ENCODE peak calls at places on chromosomes 16 and 17, in nine cellular contexts. O, B, F, Z, V, T, I, J and W are unnamed samples. For H3K27me3, the result is how much of the 10 kb centered on the place peaks cover.

GRCh38 chr17:2700491-2701141 is 10.9 kb downstream of the CLUH start:
- DNase-seq in B (no peak), Z (no peak), V (peak), I (no peak), O (no peak), J (peak), F (peak), T (no peak), W (no peak)

GRCh38 chr17:17087424-17088103 is 45.3 kb downstream of the MPRIP start:
- DNase-seq in T (no peak), Z (no peak), V (no peak), J (no peak), F (no peak), I (peak), O (no peak), B (no peak), W (no peak)

GRCh38 chr17:20184977-20185619 is 175.9 kb downstream of the SPECC1 start:
- DNase-seq in T (no peak), B (no peak), O (no peak), J (no peak), I (no peak), V (no peak), Z (no peak), F (peak), W (no peak)

GRCh38 chr17:73386561-73386960 is 74.8 kb upstream of the CDC42EP4 start:
- DNase-seq in B (no peak), Z (no peak), F (no peak), O (no peak), V (no peak), T (no peak), J (no peak), I (no peak), W (no peak)

GRCh38 chr16:87288753-87289362 is 28.3 kb downstream of the C16orf95 start:
- DNase-seq in Z (no peak), V (no peak), J (no peak), I (no peak), B (no peak), F (no peak), T (peak), O (peak), W (no peak)

GRCh38 chr17:64171041-64171440 is 41.1 kb upstream of the ERN1 start:
- DNase-seq in J (no peak), I (no peak), V (no peak), O (no peak), F (no peak), T (peak), Z (peak), B (no peak), W (no peak)

GRCh38 chr16:2468725-2469398 is 2.2 kb upstream of the NTN3 start:
- DNase-seq in I (peak), T (no peak), F (peak), O (no peak), J (no peak), V (no peak), B (no peak), Z (no peak), W (no peak)

GRCh38 chr17:71516149-71516548 is 604.7 kb upstream of the SOX9 start:
- DNase-seq in O (no peak), J (no peak), B (no peak), F (no peak), T (no peak), I (no peak), Z (no peak), V (no peak), W (no peak)

GRCh38 chr17:31778538-31778937 is 80.5 kb downstream of the COPRS start:
- DNase-seq in T (no peak), J (no peak), Z (no peak), O (no peak), I (no peak), B (no peak), V (no peak), F (no peak), W (no peak)

GRCh38 chr16:71732587-71732986 is 8.1 kb upstream of the PHLPP2 start:
- DNase-seq in F (no peak), T (no peak), O (no peak), V (no peak), J (no peak), I (no peak), Z (no peak), B (no peak), W (no peak)

GRCh38 chr16:26762596-26762995 is 304.1 kb upstream of the C16orf82 start:
- DNase-seq in T (no peak), I (no peak), J (no peak), B (no peak), F (peak), Z (no peak), O (no peak), V (no peak), W (no peak)

GRCh38 chr16:1460602-1461138 is 14.2 kb downstream of the CLCN7 start:
- DNase-seq in O (no peak), T (no peak), F (no peak), J (no peak), Z (no peak), B (no peak), I (no peak), V (no peak), W (no peak)

GRCh38 chr17:8375738-8376259 is 705 bp downstream of the KRABD2 start:
- DNase-seq in B (no peak), Z (no peak), I (peak), T (peak), O (no peak), V (no peak), J (no peak), F (peak), W (no peak)

GRCh38 chr16:27920391-27920891 is 143.1 kb downstream of the GSG1L start:
- DNase-seq in T (peak), Z (peak), I (no peak), J (no peak), B (peak), V (no peak), O (no peak), F (peak), W (peak)

GRCh38 chr17:6147054-6147453 is 76.9 kb downstream of the WSCD1 start:
- DNase-seq in B (no peak), O (no peak), V (no peak), Z (no peak), F (peak), T (no peak), J (no peak), I (no peak), W (no peak)

GRCh38 chr16:3609895-3610697 is 1.3 kb downstream of the SLX4 start:
- DNase-seq in B (no peak), Z (peak), O (no peak), J (peak), F (no peak), V (no peak), T (peak), I (no peak), W (no peak)

GRCh38 chr16:4936991-4937781 is at the start of gene PPL:
- DNase-seq in B (peak), F (peak), V (peak), J (no peak), Z (no peak), T (no peak), I (peak), O (no peak), W (peak)

DNA sequence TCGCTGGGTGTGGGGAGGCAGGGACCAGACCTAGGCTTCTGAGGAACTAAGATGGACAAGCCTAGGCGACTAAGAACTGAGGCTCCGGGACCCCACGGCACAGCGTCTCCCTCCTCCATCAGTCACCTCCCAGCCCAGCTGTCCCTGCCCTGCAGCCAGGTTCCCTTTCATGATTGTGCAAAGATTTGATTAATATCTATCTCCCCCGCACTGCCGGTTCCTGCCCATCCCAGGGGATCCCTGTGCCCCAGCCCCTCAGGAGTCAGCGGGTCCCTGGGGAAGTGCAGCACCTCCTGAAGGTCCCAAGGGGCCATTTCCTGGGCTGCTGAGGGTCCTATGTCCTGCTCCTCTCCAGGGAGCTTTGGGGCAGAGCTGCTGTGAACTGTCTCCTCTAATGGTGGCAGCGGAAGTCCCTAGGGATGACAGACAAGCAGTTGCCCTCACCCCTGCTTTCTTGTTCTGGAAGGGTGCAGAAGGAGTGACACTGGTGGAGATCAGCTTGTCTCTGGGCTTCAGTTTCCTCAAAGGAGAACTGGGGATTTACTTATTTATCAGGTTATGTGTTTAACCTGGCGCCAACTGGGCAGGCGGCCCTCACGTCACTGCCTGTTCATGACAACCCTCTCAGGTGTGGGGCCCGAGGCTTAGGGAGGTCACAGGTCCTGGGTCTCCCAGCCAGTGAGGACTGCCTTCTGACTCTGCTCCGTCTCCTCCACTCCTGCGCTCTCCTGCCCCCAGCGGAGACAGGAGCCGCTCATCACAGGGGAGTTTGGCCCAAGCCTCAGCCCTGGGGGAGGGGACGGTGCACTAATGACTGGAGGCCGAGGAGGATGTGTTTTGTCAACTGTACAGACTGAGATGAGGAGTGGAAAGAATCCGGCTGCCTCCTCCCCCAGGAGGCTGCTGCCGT is 1.9 kb upstream of the C16orf74 start:
- DNase-seq in Z (peak), F (peak), I (peak), J (no peak), O (no peak), V (peak), T (no peak), B (no peak), W (no peak)
- H3K27me3 ChIP-seq in Z (under half), F (under half), I (under half), J (under half), O (under half), V (under half), T (under half), B (under half), W (under half)

GRCh38 chr16:56669840-56670639 is 426 bp downstream of the MT1H start:
- DNase-seq in I (no peak), V (no peak), T (no peak), Z (no peak), B (no peak), J (no peak), F (peak), O (no peak), W (no peak)

GRCh38 chr16:56670640-56670934 is 973 bp downstream of the MT1H start:
- DNase-seq in Z (no peak), B (no peak), V (no peak), T (no peak), J (no peak), I (no peak), F (no peak), O (no peak), W (no peak)

GRCh38 chr16:56664506-56664905 is 3.4 kb downstream of the MT1G start:
- DNase-seq in T (no peak), I (no peak), J (no peak), V (no peak), O (no peak), F (no peak), B (no peak), Z (no peak), W (no peak)

GRCh38 chr16:56669005-56669839 is at the start of gene MT1H:
- DNase-seq in F (peak), V (no peak), B (no peak), I (peak), T (no peak), O (no peak), Z (no peak), J (no peak), W (no peak)

GRCh38 chr16:56667581-56668571 is at the start of gene MT1G:
- DNase-seq in O (no peak), V (peak), B (no peak), F (peak), I (peak), Z (peak), J (peak), T (peak), W (no peak)
- H3K27me3 ChIP-seq in O (half or more), V (half or more), B (half or more), F (half or more), I (under half), Z (half or more), J (under half), T (under half), W (under half)

GRCh38 chr17:81081619-81082176 is 46.7 kb downstream of the BAIAP2 start:
- DNase-seq in T (no peak), Z (no peak), V (no peak), B (no peak), O (no peak), J (no peak), F (no peak), I (no peak), W (no peak)

GRCh38 chr17:81081217-81081616 is 46.3 kb downstream of the BAIAP2 start:
- DNase-seq in B (no peak), O (no peak), F (no peak), V (no peak), T (no peak), I (no peak), Z (no peak), J (no peak), W (no peak)

GRCh38 chr17:81082177-81083073 is 47.5 kb downstream of the BAIAP2 start:
- DNase-seq in T (no peak), Z (no peak), B (no peak), V (peak), O (no peak), I (peak), J (no peak), F (no peak), W (no peak)

GRCh38 chr17:81083125-81083765 is 48.3 kb downstream of the BAIAP2 start:
- DNase-seq in B (no peak), J (no peak), T (no peak), O (no peak), I (peak), Z (no peak), V (no peak), F (no peak), W (no peak)

DNA sequence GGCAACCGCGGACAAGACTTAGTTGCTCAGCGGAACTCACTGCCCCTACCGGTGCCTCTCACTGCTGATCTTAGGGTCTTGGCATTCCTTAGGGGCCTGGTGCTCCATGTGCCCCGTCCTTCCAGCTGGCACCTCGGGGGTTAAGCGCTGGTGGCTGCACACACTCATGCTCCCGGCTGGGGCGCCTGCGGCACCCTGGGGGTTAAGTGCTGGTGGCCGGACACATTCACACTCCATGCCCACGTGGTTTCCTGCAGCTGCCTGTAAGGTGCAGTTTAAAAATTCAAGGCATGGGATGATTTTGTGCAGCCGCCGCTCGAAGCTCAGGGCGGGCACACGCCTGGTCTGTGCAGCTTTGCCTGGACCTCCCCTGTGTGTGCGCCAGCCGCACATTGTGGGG is 45.1 kb downstream of the BAIAP2 start:
- DNase-seq in V (no peak), F (no peak), Z (no peak), B (no peak), I (no peak), O (no peak), T (no peak), J (no peak), W (no peak)
- H3K27me3 ChIP-seq in V (under half), F (under half), Z (under half), B (under half), I (under half), O (under half), T (under half), J (under half), W (under half)

GRCh38 chr17:42894283-42895184 is 6.1 kb upstream of the G6PC1 start:
- DNase-seq in B (no peak), V (no peak), T (no peak), O (no peak), I (peak), Z (no peak), J (no peak), F (peak), W (no peak)
- H3K27me3 ChIP-seq in B (under half), V (under half), T (under half), O (under half), I (under half), Z (under half), J (under half), F (under half), W (under half)

GRCh38 chr16:317583-317982 is 34.6 kb downstream of the PDIA2 start:
- DNase-seq in B (no peak), F (no peak), Z (no peak), V (no peak), O (no peak), T (no peak), J (no peak), I (no peak), W (no peak)
- H3K27me3 ChIP-seq in B (under half), F (under half), Z (under half), V (under half), O (under half), T (under half), J (under half), I (under half), W (under half)

GRCh38 chr17:37050905-37051304 is 102.2 kb downstream of the AATF start:
- DNase-seq in O (no peak), B (no peak), I (no peak), V (no peak), Z (no peak), F (peak), T (no peak), J (no peak), W (no peak)
- H3K27me3 ChIP-seq in O (under half), B (under half), I (under half), V (under half), Z (under half), F (under half), T (under half), J (under half), W (under half)

DNA sequence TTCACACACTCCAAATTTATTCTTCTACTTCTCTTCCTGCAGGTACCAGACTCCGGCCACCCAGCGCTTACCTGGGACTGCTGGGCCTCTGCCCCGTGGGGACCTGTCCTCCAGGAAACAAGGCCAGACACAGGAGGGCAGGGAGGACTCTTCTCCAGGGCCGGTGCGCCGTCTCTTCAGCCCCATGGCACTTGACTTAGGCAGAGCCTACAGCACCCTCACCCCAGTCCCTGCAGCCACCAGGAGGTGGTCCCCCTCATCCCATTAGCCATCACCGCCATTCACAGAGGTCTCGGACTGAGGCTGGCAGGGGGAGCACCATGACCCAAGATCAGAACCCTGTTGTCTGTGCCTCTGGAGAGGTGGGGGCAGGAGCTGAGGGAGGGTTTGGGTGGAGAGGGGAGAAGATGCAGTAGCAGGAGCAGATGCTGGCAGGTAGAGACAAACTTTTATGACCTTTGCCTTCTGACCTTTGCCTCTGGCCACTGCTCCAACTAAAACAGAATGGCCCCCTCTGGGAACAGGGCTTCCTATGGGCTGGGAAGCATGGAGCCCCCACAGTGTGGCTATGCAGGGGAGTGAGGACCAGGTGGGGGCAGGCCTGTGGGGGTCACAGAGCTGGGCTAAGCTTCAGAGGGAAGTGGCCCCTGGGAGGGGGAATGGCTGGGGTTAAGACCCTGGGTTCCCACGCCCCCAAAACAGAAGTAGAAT is 1.7 kb upstream of the GCGR start:
- DNase-seq in V (no peak), Z (no peak), J (no peak), F (no peak), B (no peak), I (no peak), T (no peak), O (no peak), W (no peak)
- H3K27me3 ChIP-seq in V (half or more), Z (half or more), J (under half), F (half or more), B (half or more), I (under half), T (half or more), O (half or more), W (half or more)

GRCh38 chr16:67181346-67181745 is 2.4 kb downstream of the MATCAP1 start:
- DNase-seq in I (peak), O (peak), J (no peak), T (peak), Z (peak), V (no peak), B (no peak), F (no peak), W (no peak)
- H3K27me3 ChIP-seq in I (under half), O (under half), J (under half), T (under half), Z (under half), V (under half), B (half or more), F (under half), W (half or more)

DNA sequence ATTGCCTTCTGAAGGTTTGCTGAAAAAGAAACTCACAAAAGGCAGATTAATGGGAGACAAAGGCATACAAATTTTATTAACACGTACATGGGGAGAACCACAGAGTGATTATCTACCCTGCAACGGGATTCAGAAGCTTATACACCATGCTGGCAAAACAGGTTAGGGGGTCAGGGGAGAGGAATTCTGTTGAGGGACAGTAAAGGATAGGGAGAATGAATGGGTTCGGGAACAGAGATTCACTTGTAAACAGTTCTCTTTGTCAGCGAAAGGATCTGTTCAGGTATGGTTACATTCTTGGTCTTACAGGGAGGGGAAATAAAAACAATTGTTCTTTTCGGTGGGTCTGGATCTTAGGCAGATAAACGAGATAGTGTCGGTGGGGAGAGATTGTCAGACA is 54.3 kb upstream of the B4GALNT2 start:
- DNase-seq in V (no peak), F (no peak), T (no peak), I (no peak), J (no peak), Z (no peak), B (no peak), O (no peak), W (no peak)
- H3K27me3 ChIP-seq in V (half or more), F (under half), T (under half), I (under half), J (under half), Z (under half), B (under half), O (under half), W (under half)